ENCODE peak calls at places on chromosome 19, in four cellular contexts. L is tibial nerve, M is K562, R is testis. N is an unnamed sample.

GRCh38 chr19:48186541-48186991 is 16.1 kb downstream of the ZSWIM9 start:
- DNase-seq in R (no peak), M (no peak), L (no peak), N (no peak)

GRCh38 chr19:12868540-12869112 is 12.6 kb downstream of the DNASE2 start:
- DNase-seq in R (peak), M (peak), L (no peak), N (peak)

GRCh38 chr19:4343056-4343844 is at the start of gene MPND:
- DNase-seq in R (peak), L (peak), M (peak), N (peak)

GRCh38 chr19:47444388-47444821 is 25.1 kb upstream of the MEIS3 start:
- DNase-seq in R (no peak), L (no peak), M (peak), N (no peak)

GRCh38 chr19:30116530-30116929 is 174.5 kb downstream of the URI1 start:
- DNase-seq in L (no peak), M (no peak), R (no peak), N (no peak)

GRCh38 chr19:15934332-15935078 is at the start of gene CYP4F11:
- DNase-seq in M (no peak), R (peak), L (no peak), N (no peak)

GRCh38 chr19:28793391-28794168 is 419.4 kb downstream of the UQCRFS1 start:
- DNase-seq in M (no peak), R (peak), L (no peak), N (no peak)

GRCh38 chr19:8451885-8452284 is 7.1 kb downstream of the HNRNPM start:
- DNase-seq in R (no peak), L (no peak), M (no peak), N (no peak)

GRCh38 chr19:55097864-55098715 is 19.3 kb downstream of the PPP1R12C start:
- DNase-seq in R (peak), M (no peak), L (no peak), N (no peak)

GRCh38 chr19:15154002-15154612 is 46.7 kb downstream of the NOTCH3 start:
- DNase-seq in L (no peak), R (peak), M (peak), N (peak)

GRCh38 chr19:17121736-17122293 is 46.2 kb downstream of the MYO9B start:
- DNase-seq in L (no peak), M (no peak), R (no peak), N (no peak)

GRCh38 chr19:48556163-48556562 is 4.2 kb downstream of the SULT2B1 start:
- DNase-seq in M (no peak), R (no peak), L (no peak), N (no peak)

GRCh38 chr19:49390131-49390977 is 2.3 kb downstream of the KASH5 start:
- DNase-seq in R (no peak), L (no peak), M (no peak), N (no peak)

GRCh38 chr19:19782783-19783182 is 38.8 kb downstream of the ZNF506 start:
- DNase-seq in M (no peak), L (no peak), R (no peak), N (no peak)

GRCh38 chr19:35143818-35144217 is 763 bp downstream of the FXYD7 start:
- DNase-seq in L (no peak), R (no peak), M (no peak), N (no peak)

GRCh38 chr19:5937550-5937949 is 23.5 kb downstream of the CAPS start:
- DNase-seq in M (no peak), L (no peak), R (no peak), N (no peak)

GRCh38 chr19:15431396-15432017 is 12.7 kb upstream of the AKAP8L start:
- DNase-seq in M (no peak), L (no peak), R (no peak), N (peak)

GRCh38 chr19:12955996-12956395 is 1.0 kb downstream of the GADD45GIP1 start:
- DNase-seq in L (no peak), R (no peak), M (no peak), N (no peak)

GRCh38 chr19:35216833-35217707 is 11.5 kb downstream of the FAM187B start:
- DNase-seq in R (peak), L (no peak), M (no peak), N (no peak)

GRCh38 chr19:46900341-46900740 is 39.5 kb downstream of the ARHGAP35 start:
- DNase-seq in R (no peak), M (no peak), L (no peak), N (no peak)

GRCh38 chr19:21238670-21239069 is 90.5 kb downstream of the ZNF708 start:
- DNase-seq in L (no peak), M (no peak), R (no peak), N (no peak)

GRCh38 chr19:29583196-29584006 is 22.7 kb upstream of the POP4 start:
- DNase-seq in M (no peak), R (no peak), L (no peak), N (no peak)

GRCh38 chr19:33905937-33906577 is 109.4 kb downstream of the KCTD15 start:
- DNase-seq in R (peak), M (peak), L (peak), N (no peak)

GRCh38 chr19:4425531-4425930 is 23.1 kb downstream of the CHAF1A start:
- DNase-seq in L (no peak), M (no peak), R (no peak), N (no peak)

GRCh38 chr19:11227201-11227886 is 12.1 kb upstream of the ANGPTL8 start:
- DNase-seq in R (peak), L (no peak), M (peak), N (no peak)

GRCh38 chr19:13839938-13840750 is 36.8 kb upstream of the NANOS3 start:
- DNase-seq in L (no peak), R (no peak), M (no peak), N (peak)

GRCh38 chr19:14091086-14091884 is 734 bp upstream of the SAMD1 start:
- DNase-seq in L (peak), M (peak), R (no peak), N (peak)

GRCh38 chr19:53927745-53928144 is 18.7 kb downstream of the CACNG7 start:
- DNase-seq in M (peak), L (no peak), R (peak), N (no peak)

DNA sequence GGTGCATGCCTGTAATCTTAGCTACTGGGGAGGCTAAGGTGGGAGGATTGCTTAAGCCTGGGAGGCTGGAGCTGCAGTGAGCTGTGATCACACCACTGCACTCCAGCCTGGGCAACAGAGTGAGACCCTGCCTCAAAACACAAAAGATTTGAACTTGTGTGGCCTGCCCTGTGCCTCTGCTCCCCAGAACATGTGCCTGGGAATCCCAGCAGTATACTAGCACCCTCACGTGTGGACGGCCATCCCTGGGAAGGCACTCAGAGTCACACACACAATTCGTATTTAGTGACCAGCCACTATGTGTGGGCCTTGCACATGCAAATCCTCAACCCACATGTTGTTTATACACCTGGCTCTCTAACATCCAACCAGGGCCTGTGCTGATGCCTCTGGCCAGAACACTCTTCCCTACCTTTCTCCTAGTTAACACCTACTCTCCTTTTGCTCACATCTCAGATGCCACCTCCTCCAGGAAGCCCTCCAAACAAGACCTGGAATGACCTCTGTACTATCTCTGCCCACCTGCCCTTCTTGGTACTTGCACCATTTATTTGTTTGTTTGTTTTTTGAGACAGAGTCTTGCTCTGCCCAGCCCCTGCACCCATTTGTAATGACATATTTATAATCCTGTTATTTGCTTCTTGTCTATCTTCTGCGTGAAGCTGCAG is 7.7 kb downstream of the GADD45B start:
- DNase-seq in R (no peak), L (no peak), M (no peak), N (no peak)
- TF ChIP-seq POLR2A in R (no peak), L (no peak), M (no peak), N (no peak)

GRCh38 chr19:56156768-56157167 is 15.7 kb downstream of the ZNF444 start:
- DNase-seq in M (no peak), R (no peak), L (no peak), N (no peak)
- TF ChIP-seq POLR2A in M (no peak), R (no peak), L (no peak), N (no peak)

GRCh38 chr19:1863638-1864479 is 480 bp upstream of the KLF16 start:
- DNase-seq in M (peak), R (peak), L (peak), N (peak)
- TF ChIP-seq POLR2A in M (peak), R (no peak), L (no peak), N (no peak)

GRCh38 chr19:51339687-51340656 is 2.0 kb downstream of the VSIG10L start:
- DNase-seq in L (peak), R (peak), M (peak), N (peak)
- TF ChIP-seq POLR2A in L (peak), R (no peak), M (peak), N (peak)

GRCh38 chr19:40570313-40571004 is 6.2 kb upstream of the SHKBP1 start:
- DNase-seq in L (peak), M (peak), R (peak), N (peak)
- TF ChIP-seq POLR2A in L (peak), M (no peak), R (no peak), N (no peak)

N was measured in erythroblast.